ENCODE peak calls at places on chromosomes 6 and 20, in seven cellular contexts. I is foreskin fibroblast; J is progenitor cell of endocrine pancreas; Y is choroid plexus epithelial cell; Z is CD8-positive, alpha-beta T cell; N is tibial artery; G is dorsolateral prefrontal cortex. O is an unnamed sample.

GRCh38 chr20:57693002-57693582 is 16.7 kb downstream of the PMEPA1 start:
- DNase-seq in I (no peak), J (peak), Y (peak), Z (no peak), N (no peak), G (no peak), O (no peak)

GRCh38 chr6:35736293-35736894 is 438 bp upstream of the ARMC12 start:
- DNase-seq in I (peak), J (peak), Y (peak), Z (peak), N (peak), G (peak), O (no peak)

GRCh38 chr20:58906894-58907293 is 54.4 kb downstream of the GNAS start:
- DNase-seq in I (peak), J (no peak), Y (peak), Z (no peak), N (no peak), G (no peak), O (no peak)

GRCh38 chr20:13422637-13423036 is 201.6 kb downstream of the ISM1 start:
- DNase-seq in I (peak), J (no peak), Y (no peak), Z (no peak), N (no peak), G (no peak), O (no peak)

GRCh38 chr6:136137008-136137689 is 113.0 kb downstream of the MTFR2 start:
- DNase-seq in I (no peak), J (no peak), Y (no peak), Z (no peak), N (no peak), G (no peak), O (no peak)

GRCh38 chr6:106513813-106514212 is 115.5 kb downstream of the RTN4IP1 start:
- DNase-seq in I (peak), J (no peak), Y (no peak), Z (no peak), N (no peak), G (no peak), O (no peak)

GRCh38 chr6:88963139-88964090 is at the start of gene RNGTT:
- DNase-seq in I (peak), J (peak), Y (peak), Z (peak), N (peak), G (peak), O (peak)

GRCh38 chr6:26286168-26286854 is 78.7 kb upstream of the BTN3A2 start:
- DNase-seq in I (peak), J (peak), Y (peak), Z (peak), N (peak), G (peak), O (no peak)

GRCh38 chr6:331622-332521 is 39.6 kb downstream of the DUSP22 start:
- DNase-seq in I (no peak), J (no peak), Y (no peak), Z (no peak), N (no peak), G (peak), O (no peak)

GRCh38 chr6:159973951-159974350 is 5.1 kb downstream of the IGF2R start:
- DNase-seq in I (peak), J (no peak), Y (peak), Z (no peak), N (no peak), G (no peak), O (no peak)

DNA sequence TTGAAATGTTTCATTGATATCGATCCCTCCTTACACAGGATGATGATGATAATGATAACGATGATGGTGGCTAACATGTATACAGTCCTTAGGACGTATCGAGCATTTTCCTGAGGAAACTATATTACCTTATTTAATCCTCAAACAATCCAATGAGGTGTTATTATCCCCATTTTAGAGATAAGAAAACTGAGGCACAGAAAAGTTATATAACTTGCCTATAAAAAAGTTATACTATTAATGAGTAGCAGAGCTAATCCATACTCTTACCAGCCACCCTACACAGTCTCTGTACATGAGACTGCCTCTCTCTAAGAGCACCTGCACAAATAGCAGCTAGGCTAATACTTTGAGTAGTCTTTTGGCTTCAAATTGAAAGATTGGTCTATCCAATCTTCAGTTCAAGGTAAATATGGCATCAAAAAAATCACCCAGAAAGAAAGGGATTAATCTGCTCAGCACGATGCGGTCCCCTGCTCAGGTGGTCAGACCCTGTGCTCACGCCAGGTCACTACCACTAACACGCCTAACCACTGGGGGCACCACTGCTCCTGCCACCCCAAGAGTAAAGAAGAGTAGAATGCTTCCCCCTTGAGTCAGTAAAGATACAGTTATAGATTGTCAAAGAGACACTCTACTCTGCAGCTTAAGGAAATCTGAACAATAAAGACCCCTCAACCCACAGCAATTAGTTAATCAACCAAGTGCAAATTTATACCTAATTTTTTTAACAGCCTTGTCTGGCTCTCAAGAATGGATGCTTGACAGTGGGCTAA is 15.0 kb downstream of the GABBR1 start:
- DNase-seq in I (no peak), J (no peak), Y (no peak), Z (no peak), N (no peak), G (no peak), O (no peak)
- TF ChIP-seq CTCF in I (peak), J (peak), Y (peak), Z (no peak), N (no peak), G (no peak), O (no peak)

DNA sequence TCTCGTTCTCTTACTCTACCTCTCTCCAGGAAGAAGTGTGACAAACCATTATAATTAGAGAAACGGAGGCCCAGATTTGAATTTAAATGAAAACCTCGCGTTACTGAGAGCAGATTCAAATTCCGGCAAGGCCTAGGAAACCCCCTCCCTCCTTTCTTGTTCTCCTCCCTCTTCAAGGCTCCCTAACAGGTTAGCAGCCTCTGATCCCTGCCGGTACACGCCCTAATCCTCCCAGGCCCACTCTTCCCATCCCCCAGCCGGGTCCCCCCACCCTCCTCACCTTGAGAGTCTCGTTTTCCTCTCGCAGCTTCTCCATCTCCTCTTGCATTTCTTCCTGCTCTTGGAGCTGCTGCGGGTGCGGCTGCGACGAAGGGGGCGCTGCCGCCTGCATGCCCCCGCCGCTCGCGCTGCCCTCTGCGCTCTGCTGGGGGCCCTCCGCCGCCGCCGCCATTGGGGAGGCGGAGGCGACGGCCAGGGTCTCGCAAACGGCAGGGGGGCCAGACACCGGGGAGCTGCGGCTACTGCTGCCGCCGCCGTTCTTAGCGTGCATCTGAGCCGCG is 3.8 kb downstream of the MTCL3 start:
- DNase-seq in I (peak), J (peak), Y (peak), Z (peak), N (no peak), G (no peak), O (no peak)
- TF ChIP-seq CTCF in I (no peak), J (no peak), Y (no peak), Z (no peak), N (no peak), G (peak), O (peak)

GRCh38 chr20:23265226-23265625 is 85.4 kb upstream of the NXT1 start:
- DNase-seq in I (no peak), J (no peak), Y (peak), Z (no peak), N (no peak), G (no peak), O (no peak)
- TF ChIP-seq CTCF in I (no peak), J (no peak), Y (peak), Z (no peak), N (no peak), G (no peak), O (no peak)

GRCh38 chr6:90098025-90098474 is 198.6 kb downstream of the BACH2 start:
- DNase-seq in I (peak), J (no peak), Y (peak), Z (no peak), N (peak), G (no peak), O (peak)
- TF ChIP-seq CTCF in I (peak), J (peak), Y (peak), Z (no peak), N (peak), G (peak), O (peak)

DNA sequence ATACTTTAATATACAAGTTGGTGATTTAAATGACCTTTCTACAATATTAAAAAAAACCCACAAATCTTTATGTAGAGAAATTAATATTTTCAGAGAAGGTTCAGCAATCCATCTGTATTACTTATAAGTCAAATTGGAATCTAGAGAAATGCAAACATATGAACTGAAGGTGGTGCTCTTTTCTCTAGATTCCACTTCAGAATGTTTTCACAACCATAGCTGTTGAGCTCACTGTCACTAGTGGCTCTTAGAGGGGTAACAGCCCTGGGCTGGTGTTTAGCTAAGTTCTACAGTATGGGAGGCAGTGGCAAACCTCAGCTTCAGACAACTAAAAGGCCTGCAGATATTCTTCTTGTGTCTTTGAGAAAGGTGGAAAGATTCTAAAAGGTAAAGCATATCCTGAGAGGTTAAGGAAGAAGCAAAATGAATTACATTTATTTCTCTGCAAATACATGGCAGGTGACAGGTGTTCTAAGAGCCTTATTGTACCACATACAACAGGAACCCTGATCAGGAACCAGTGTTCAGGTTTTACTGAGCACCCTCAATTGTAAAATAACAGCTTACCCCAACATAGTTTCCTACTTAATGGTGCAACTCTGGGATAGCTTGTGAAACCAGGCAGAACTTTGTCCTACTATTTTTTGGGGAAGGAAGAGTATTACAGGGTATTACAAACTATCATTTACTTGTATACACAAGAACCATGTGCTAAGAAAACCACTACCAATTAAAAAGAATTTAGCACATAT is 56.6 kb upstream of the SAMHD1 start:
- DNase-seq in I (peak), J (no peak), Y (peak), Z (no peak), N (no peak), G (no peak), O (no peak)
- TF ChIP-seq CTCF in I (no peak), J (no peak), Y (peak), Z (peak), N (no peak), G (no peak), O (peak)

DNA sequence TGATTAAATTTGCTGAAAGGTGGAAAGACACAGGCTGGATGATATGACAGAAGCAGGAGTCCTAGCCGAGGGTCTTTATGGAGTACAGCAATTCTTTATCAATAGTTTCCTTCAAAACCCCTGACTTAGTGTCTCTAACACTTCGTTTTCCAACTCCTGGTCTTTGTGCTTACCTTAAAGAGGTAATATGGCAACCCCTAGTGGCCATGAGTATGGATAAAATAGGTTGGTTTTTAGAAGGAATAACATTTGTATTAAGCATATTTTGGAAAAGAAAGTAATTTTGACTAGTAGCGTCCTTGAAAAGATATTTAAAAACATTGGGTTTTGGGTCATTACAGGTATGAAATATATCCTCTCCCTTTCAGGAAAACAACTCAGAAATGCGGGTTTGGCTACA is 51.9 kb downstream of the VGLL2 start:
- DNase-seq in I (peak), J (no peak), Y (peak), Z (no peak), N (no peak), G (no peak), O (no peak)
- TF ChIP-seq CTCF in I (peak), J (peak), Y (peak), Z (no peak), N (no peak), G (peak), O (no peak)

DNA sequence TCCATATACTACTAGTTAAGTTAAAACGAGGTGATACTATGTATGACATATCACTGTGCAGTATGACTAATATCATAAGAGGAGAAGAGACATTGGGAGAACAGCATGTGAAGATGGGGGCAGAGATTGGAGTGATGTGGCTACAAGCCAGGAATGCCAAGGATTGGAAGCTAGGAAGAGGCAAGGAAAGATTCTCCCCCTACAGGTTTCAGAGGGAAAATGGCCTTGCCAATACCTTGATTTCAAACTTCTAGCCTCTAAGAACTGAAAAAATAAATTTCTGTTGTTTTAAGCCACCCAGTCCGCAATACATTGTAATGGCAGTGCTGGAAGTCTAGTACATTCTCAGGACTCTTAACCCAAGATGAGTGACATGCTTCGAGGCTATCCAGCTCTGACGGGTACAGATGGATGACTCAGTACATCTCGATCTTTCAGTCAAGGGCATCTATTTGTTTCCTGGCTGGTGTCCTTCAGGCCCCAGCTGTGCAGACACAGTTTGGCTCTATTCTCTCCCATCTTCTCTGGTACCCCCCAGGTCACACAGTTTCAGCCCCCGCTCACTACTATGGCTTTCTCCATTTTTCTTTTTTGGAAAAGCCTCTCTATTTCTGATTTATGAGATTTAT is 55.5 kb upstream of the THEMIS start:
- DNase-seq in I (peak), J (no peak), Y (no peak), Z (no peak), N (no peak), G (no peak), O (no peak)
- TF ChIP-seq CTCF in I (peak), J (peak), Y (peak), Z (no peak), N (no peak), G (no peak), O (no peak)

GRCh38 chr6:138832182-138832581 is 36.3 kb downstream of the ECT2L start:
- DNase-seq in I (no peak), J (no peak), Y (no peak), Z (no peak), N (no peak), G (no peak), O (no peak)
- TF ChIP-seq CTCF in I (no peak), J (no peak), Y (no peak), Z (no peak), N (no peak), G (no peak), O (no peak)

O was measured in AG09319.